ENCODE peak calls at places on chromosomes 4 and X, in ten cellular contexts. U is lower leg skin, E is B cell, K is MCF 10A, H is neural crest cell, T is tibial artery, A is heart left ventricle, L is endodermal cell, F is GM12865, R is astrocyte. N is an unnamed sample.

GRCh38 chrX:151396042-151396826 is 772 bp upstream of the VMA21 start:
- DNase-seq in A (no peak), U (peak), K (no peak), F (peak), R (peak), T (peak), E (peak), L (no peak), H (no peak), N (peak)

GRCh38 chrX:114924846-114925245 is 92.6 kb downstream of the IL13RA2 start:
- DNase-seq in U (no peak), L (no peak), E (no peak), K (no peak), R (peak), T (no peak), H (no peak), F (no peak), A (no peak), N (no peak)

GRCh38 chr4:87391783-87392054 is 731 bp upstream of the HSD17B11 start:
- DNase-seq in H (no peak), K (no peak), L (no peak), T (no peak), F (no peak), U (no peak), A (no peak), E (no peak), R (no peak), N (no peak)

GRCh38 chrX:31266172-31267076 is 194.6 kb upstream of the FTHL17 start:
- DNase-seq in R (no peak), T (peak), L (peak), A (peak), H (peak), K (peak), E (peak), U (peak), F (peak), N (no peak)

GRCh38 chr4:113146876-113147358 is 97.5 kb downstream of the ANK2 start:
- DNase-seq in K (no peak), H (no peak), A (peak), L (no peak), E (no peak), U (no peak), F (peak), T (no peak), R (no peak), N (peak)

GRCh38 chrX:20252392-20253231 is 14.1 kb downstream of the RPS6KA3 start:
- DNase-seq in A (peak), L (peak), H (peak), K (peak), R (peak), F (peak), T (peak), U (peak), E (no peak), N (peak)

GRCh38 chrX:73401591-73402266 is 45.1 kb upstream of the CDX4 start:
- DNase-seq in R (no peak), E (no peak), U (no peak), K (no peak), L (peak), A (no peak), H (peak), F (no peak), T (no peak), N (no peak)

GRCh38 chrX:24838624-24839023 is 144.9 kb downstream of the POLA1 start:
- DNase-seq in A (no peak), T (no peak), R (peak), U (no peak), H (peak), K (peak), E (no peak), L (no peak), F (peak), N (peak)

GRCh38 chr4:139530833-139531427 is 25.1 kb downstream of the SETD7 start:
- DNase-seq in E (peak), R (no peak), K (peak), F (peak), A (peak), H (peak), T (no peak), L (peak), U (no peak), N (peak)

GRCh38 chrX:147848009-147848408 is 63.7 kb upstream of the FMR1 start:
- DNase-seq in F (no peak), U (no peak), E (no peak), A (no peak), L (no peak), H (no peak), R (no peak), T (no peak), K (no peak), N (no peak)

GRCh38 chr4:8185280-8185679 is 13.8 kb upstream of the SH3TC1 start:
- DNase-seq in T (no peak), F (no peak), R (peak), K (peak), U (no peak), E (no peak), A (no peak), L (no peak), H (no peak), N (peak)

GRCh38 chr4:87058272-87059073 is 123.7 kb downstream of the AFF1 start:
- DNase-seq in T (no peak), A (no peak), R (no peak), H (no peak), L (peak), E (no peak), U (no peak), F (peak), K (peak), N (no peak)

GRCh38 chrX:38260231-38260630 is 39.6 kb upstream of the SRPX start:
- DNase-seq in A (no peak), R (no peak), H (no peak), E (no peak), F (peak), U (no peak), T (no peak), K (peak), L (peak), N (peak)

GRCh38 chr4:183321079-183321478 is 1.0 kb upstream of the CLDN22 start:
- DNase-seq in K (no peak), A (no peak), H (no peak), U (no peak), E (no peak), F (no peak), L (no peak), R (no peak), T (no peak), N (no peak)

GRCh38 chr4:174365018-174365587 is 81.4 kb downstream of the CEP44 start:
- DNase-seq in E (no peak), H (peak), A (no peak), K (peak), L (no peak), T (no peak), R (peak), F (peak), U (no peak), N (peak)

GRCh38 chr4:71549516-71550160 is 210.8 kb downstream of the SLC4A4 start:
- DNase-seq in R (no peak), L (no peak), K (no peak), T (no peak), U (no peak), F (no peak), E (no peak), H (no peak), A (no peak), N (no peak)

GRCh38 chr4:37844204-37844603 is 17.7 kb downstream of the PGM2 start:
- DNase-seq in R (no peak), K (no peak), U (no peak), A (no peak), L (no peak), E (no peak), H (no peak), F (no peak), T (no peak), N (no peak)

GRCh38 chr4:81049861-81050423 is 19.4 kb downstream of the BMP3 start:
- DNase-seq in T (no peak), H (no peak), L (no peak), U (no peak), F (no peak), K (no peak), A (no peak), E (no peak), R (no peak), N (no peak)

GRCh38 chrX:10326578-10326977 is 169.8 kb downstream of the CLCN4 start:
- DNase-seq in T (no peak), U (no peak), F (peak), R (no peak), A (no peak), K (peak), E (no peak), L (no peak), H (no peak), N (peak)

GRCh38 chrX:20112022-20112421 is 4.7 kb downstream of the MAP7D2 start:
- DNase-seq in E (no peak), A (no peak), R (no peak), L (no peak), T (no peak), H (no peak), U (no peak), F (no peak), K (no peak), N (no peak)

GRCh38 chrX:40570346-40571093 is 10.2 kb upstream of the ATP6AP2 start:
- DNase-seq in H (no peak), U (no peak), K (no peak), L (peak), F (peak), R (no peak), E (no peak), T (no peak), A (no peak), N (no peak)

GRCh38 chr4:7031526-7032449 is 11.4 kb upstream of the TADA2B start:
- DNase-seq in H (no peak), A (peak), L (no peak), R (no peak), K (no peak), E (no peak), F (no peak), U (no peak), T (no peak), N (no peak)

GRCh38 chrX:97616883-97617510 is 733.3 kb downstream of the RPA4 start:
- DNase-seq in F (peak), A (no peak), H (no peak), T (no peak), U (peak), R (peak), L (no peak), K (peak), E (no peak), N (peak)

DNA sequence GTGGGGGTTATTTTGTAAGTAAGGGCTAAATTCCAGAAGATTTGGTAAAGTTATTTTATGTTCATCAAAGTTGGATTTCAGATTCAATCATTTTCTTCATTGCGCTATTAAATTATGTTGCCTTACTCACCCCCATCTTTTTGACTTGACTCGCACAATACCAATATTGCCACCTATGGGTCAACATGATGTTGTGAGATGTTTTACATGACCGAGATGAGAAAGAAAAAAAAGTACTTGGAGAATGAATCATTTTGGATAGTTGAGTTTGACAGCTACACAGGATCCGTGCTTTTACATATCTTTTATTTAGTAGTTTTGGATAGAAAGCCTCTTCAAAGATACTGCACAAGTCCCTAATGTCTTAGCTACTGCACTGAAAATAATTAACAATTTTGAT is 224.2 kb upstream of the EMCN start:
- DNase-seq in K (peak), A (no peak), R (peak), L (no peak), E (no peak), U (no peak), H (no peak), T (no peak), F (peak), N (peak)
- TF ChIP-seq CTCF in K (peak), A (peak), R (peak), L (peak), E (peak), U (no peak), H (peak), T (no peak), F (peak), N (peak)

DNA sequence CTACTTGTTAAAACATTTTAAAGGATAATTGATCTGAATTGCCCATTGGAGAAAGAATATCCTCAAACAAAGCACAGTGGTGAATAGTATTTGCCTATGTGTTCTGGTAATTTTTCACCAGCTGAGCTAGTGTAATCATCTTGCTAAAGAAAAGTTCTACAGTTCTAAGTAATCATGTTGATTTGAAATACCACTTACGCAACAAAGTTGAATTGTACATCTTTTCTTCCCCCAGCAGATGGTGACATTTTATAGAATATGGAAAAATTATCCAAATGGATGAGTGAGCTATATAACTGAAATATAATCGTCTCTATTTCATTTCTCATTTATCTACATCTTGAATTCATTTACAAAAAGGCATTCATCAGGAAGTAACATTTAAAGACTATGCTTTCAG is 9.7 kb upstream of the ZNF674 start:
- DNase-seq in F (peak), H (no peak), K (no peak), T (no peak), A (no peak), U (no peak), E (no peak), R (no peak), L (no peak), N (peak)
- TF ChIP-seq CTCF in F (no peak), H (peak), K (peak), T (peak), A (peak), U (no peak), E (no peak), R (peak), L (peak), N (peak)

GRCh38 chr4:12359420-12359819 is 930.7 kb upstream of the HS3ST1 start:
- DNase-seq in K (no peak), H (no peak), R (no peak), L (no peak), E (no peak), F (no peak), A (no peak), U (no peak), T (no peak), N (no peak)
- TF ChIP-seq CTCF in K (no peak), H (no peak), R (no peak), L (peak), E (no peak), F (no peak), A (no peak), U (no peak), T (no peak), N (no peak)

GRCh38 chr4:109315818-109316217 is 13.4 kb upstream of the COL25A1 start:
- DNase-seq in A (no peak), U (no peak), R (no peak), K (no peak), F (no peak), T (no peak), L (peak), H (no peak), E (no peak), N (no peak)
- TF ChIP-seq CTCF in A (no peak), U (no peak), R (peak), K (no peak), F (no peak), T (no peak), L (peak), H (peak), E (no peak), N (peak)

DNA sequence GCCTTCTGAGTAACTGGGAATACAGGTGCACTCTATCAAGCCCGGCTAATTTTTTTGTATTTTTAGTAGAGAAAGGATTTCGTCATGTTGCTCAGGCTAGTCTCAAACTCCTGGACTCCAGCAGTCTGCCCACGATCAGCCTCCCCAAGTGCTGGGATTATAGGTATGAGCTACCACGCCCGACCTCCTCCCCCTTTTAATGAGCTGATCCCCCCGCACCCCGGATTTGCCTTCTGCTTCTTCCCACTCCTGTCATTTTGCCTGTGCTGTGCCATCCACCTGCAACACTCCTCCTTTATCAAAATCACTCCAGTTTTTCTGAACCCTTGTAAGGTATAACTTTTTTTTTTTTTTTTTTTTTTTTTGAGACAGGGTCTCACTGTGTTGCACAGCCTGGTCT is 33.4 kb downstream of the SPINK2 start:
- DNase-seq in T (no peak), A (no peak), E (no peak), R (no peak), K (no peak), U (no peak), L (no peak), F (no peak), H (no peak), N (no peak)
- TF ChIP-seq CTCF in T (no peak), A (no peak), E (no peak), R (no peak), K (no peak), U (no peak), L (no peak), F (no peak), H (no peak), N (no peak)

GRCh38 chrX:69216446-69216845 is 51.2 kb upstream of the PJA1 start:
- DNase-seq in E (no peak), H (no peak), U (no peak), K (no peak), R (no peak), A (no peak), T (no peak), L (no peak), F (no peak), N (no peak)
- TF ChIP-seq CTCF in E (no peak), H (no peak), U (no peak), K (no peak), R (no peak), A (no peak), T (no peak), L (no peak), F (no peak), N (no peak)

DNA sequence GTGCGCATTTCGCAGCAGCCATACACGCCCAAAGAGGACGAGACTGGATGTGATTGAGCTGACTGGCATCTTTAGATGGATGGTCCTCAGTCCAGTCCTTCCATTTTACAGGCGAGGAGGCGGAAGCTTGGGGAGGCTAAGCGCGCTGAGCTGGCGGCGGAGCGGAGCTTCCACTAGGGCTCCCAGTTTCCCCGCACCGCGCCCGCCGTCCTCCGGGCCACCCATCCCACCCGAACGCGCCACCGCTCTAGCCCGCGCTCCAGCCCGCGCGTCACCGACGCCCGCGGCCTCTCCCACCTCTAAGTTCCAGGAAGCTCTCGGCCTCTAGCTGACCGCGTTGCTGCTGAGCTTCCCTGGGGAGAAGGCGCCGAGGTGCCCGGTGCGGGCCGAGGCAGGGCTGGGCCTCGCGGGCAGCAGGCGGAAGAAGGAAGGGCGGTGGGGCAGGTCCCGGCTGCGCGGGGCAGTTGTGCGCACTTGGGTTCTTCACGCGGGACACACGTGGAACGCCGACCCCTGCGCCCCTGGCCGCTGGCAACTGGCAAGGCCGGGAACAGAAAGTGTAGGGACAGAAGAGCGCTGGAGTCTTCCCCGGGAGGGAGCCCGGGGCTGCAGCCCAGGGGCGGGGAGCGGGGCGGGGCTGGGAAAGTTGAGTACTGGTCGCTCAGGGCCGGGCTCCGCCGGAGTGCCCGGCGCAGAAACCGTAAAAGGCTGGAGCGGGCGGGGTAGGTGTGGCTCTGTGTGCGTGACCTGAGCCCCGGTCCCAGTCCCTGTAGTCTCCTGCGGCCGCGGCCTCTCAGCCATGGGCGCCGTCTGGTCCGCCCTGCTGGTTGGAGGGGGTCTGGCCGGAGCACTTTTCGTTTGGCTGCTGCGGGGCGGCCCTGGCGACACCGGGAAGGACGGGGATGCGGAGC is at the start of gene STBD1:
- DNase-seq in H (peak), R (peak), T (peak), L (peak), A (peak), F (peak), K (peak), E (peak), U (peak), N (peak)
- TF ChIP-seq CTCF in H (peak), R (no peak), T (no peak), L (no peak), A (no peak), F (no peak), K (no peak), E (no peak), U (no peak), N (no peak)

GRCh38 chrX:11434607-11435006 is 141.4 kb downstream of the AMELX start:
- DNase-seq in L (no peak), E (no peak), F (no peak), H (no peak), K (no peak), U (no peak), R (no peak), T (no peak), A (no peak), N (peak)

GRCh38 chrX:11438380-11438723 is 145.1 kb downstream of the AMELX start:
- DNase-seq in E (no peak), L (no peak), K (no peak), R (no peak), F (no peak), A (no peak), T (no peak), H (no peak), U (no peak), N (no peak)

GRCh38 chrX:11437642-11438379 is 144.6 kb downstream of the AMELX start:
- DNase-seq in E (no peak), T (peak), A (peak), H (no peak), F (no peak), L (no peak), R (peak), K (no peak), U (peak), N (peak)

GRCh38 chrX:11435568-11435967 is 142.4 kb downstream of the AMELX start:
- DNase-seq in R (peak), T (no peak), F (peak), H (no peak), A (no peak), K (no peak), L (no peak), E (no peak), U (no peak), N (peak)

GRCh38 chrX:11438767-11439166 is 145.6 kb downstream of the AMELX start:
- DNase-seq in L (no peak), F (no peak), R (peak), A (no peak), H (no peak), E (no peak), T (no peak), U (no peak), K (no peak), N (peak)
- TF ChIP-seq CTCF in L (no peak), F (no peak), R (no peak), A (no peak), H (no peak), E (no peak), T (no peak), U (no peak), K (no peak), N (no peak)

DNA sequence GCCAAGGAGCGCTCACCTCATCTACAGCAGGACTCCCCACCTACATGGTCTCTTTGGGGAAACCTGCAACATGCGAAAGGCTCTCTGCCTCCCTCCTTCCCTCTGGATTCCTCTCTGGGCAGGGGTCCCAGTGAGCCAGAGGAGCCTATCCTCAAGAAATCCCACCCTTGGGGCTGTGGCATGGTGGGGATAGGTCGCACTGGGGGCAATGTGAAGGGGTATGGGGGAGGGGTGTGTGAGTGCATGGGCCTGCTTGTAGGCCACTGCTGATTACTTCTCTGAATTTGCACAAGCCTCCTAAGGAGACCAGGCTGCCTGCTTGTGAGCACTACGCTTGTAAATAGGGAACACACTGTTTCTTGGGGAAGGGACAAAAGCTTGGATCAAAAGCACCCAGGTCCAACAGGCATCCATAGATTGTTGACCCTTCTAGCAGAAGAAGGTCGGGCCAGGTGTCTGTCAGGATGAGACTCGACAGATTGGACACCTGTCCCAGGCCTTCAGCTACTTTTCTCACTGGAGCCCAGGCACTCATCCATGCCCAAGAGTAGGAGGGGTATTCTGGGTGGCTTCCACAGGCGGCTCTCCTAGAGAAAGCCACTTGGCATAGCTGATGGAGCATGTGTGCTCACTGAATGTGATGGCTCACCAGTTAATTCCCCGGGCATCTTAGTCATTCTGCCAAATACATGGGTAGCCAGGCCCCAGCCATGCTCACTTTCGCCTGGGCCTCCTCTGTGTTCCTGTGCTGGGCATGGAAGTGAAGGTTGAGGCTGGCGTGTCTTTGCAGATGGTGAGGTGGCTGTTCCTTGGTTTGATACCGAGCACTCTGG is 75.0 kb downstream of the NBDY start:
- DNase-seq in F (no peak), H (no peak), R (no peak), E (peak), T (no peak), A (no peak), U (no peak), K (no peak), L (peak), N (no peak)
- TF ChIP-seq CTCF in F (no peak), H (no peak), R (no peak), E (no peak), T (no peak), A (no peak), U (no peak), K (no peak), L (no peak), N (no peak)

N was measured in fibroblast of mammary gland.